ENCODE peak calls at places on chromosomes 11 and 22, in nine cellular contexts. B, Q, W, Z, J, Y, X, D and R are unnamed samples.

GRCh38 chr11:119520966-119521365 is 98.0 kb upstream of the THY1 start:
- DNase-seq in B (no peak), Q (no peak), W (no peak), Z (no peak), J (no peak), Y (peak), X (no peak), D (no peak), R (no peak)

GRCh38 chr22:27028093-27028492 is 370.7 kb downstream of the MIAT start:
- DNase-seq in B (no peak), Q (no peak), W (no peak), Z (no peak), J (no peak), Y (no peak), X (no peak), D (no peak), R (no peak)

GRCh38 chr22:45483918-45484499 is 18.7 kb upstream of the FBLN1 start:
- DNase-seq in B (no peak), Q (no peak), W (no peak), Z (no peak), J (no peak), Y (no peak), X (no peak), D (no peak), R (no peak)

GRCh38 chr22:50434849-50435700 is 39.8 kb downstream of the SBF1 start:
- DNase-seq in B (peak), Q (no peak), W (no peak), Z (no peak), J (no peak), Y (no peak), X (no peak), D (no peak), R (no peak)

GRCh38 chr11:96309001-96309642 is 33.9 kb downstream of the MAML2 start:
- DNase-seq in B (no peak), Q (no peak), W (no peak), Z (peak), J (no peak), Y (no peak), X (peak), D (no peak), R (peak)

GRCh38 chr11:111334495-111335123 is 36.3 kb downstream of the POU2AF3 start:
- DNase-seq in B (no peak), Q (no peak), W (no peak), Z (no peak), J (no peak), Y (no peak), X (no peak), D (no peak), R (no peak)

GRCh38 chr11:95065336-95065735 is 1.4 kb upstream of the SRSF8 start:
- DNase-seq in B (no peak), Q (no peak), W (no peak), Z (no peak), J (no peak), Y (no peak), X (no peak), D (no peak), R (no peak)

GRCh38 chr11:61567286-61568061 is 13.4 kb downstream of the SYT7 start:
- DNase-seq in B (peak), Q (peak), W (peak), Z (peak), J (peak), Y (peak), X (peak), D (peak), R (peak)

GRCh38 chr11:47886096-47886495 is 37.9 kb upstream of the NUP160 start:
- DNase-seq in B (no peak), Q (no peak), W (peak), Z (peak), J (no peak), Y (no peak), X (peak), D (no peak), R (no peak)

GRCh38 chr11:87019582-87020271 is 18.0 kb upstream of the TMEM135 start:
- DNase-seq in B (no peak), Q (no peak), W (no peak), Z (no peak), J (no peak), Y (no peak), X (no peak), D (no peak), R (no peak)

GRCh38 chr11:1752907-1753425 is 2.6 kb upstream of the IFITM10 start:
- DNase-seq in B (peak), Q (no peak), W (peak), Z (no peak), J (no peak), Y (no peak), X (no peak), D (no peak), R (no peak)

GRCh38 chr11:95487391-95487790 is 256.4 kb upstream of the SESN3 start:
- DNase-seq in B (no peak), Q (no peak), W (peak), Z (no peak), J (no peak), Y (no peak), X (peak), D (no peak), R (no peak)

GRCh38 chr11:73801136-73801535 is 13.5 kb downstream of the MRPL48 start:
- DNase-seq in B (no peak), Q (no peak), W (no peak), Z (no peak), J (no peak), Y (no peak), X (no peak), D (no peak), R (no peak)

GRCh38 chr11:77320351-77320750 is 18.9 kb upstream of the GDPD4 start:
- DNase-seq in B (no peak), Q (no peak), W (no peak), Z (no peak), J (no peak), Y (no peak), X (no peak), D (no peak), R (no peak)